ENCODE peak calls at places on chromosomes 6 and 20, in eight cellular contexts. T is Panc1; S is tibial nerve; E is CD4-positive, CD25-positive, alpha-beta regulatory T cell; X is mammary epithelial cell; R is neuronal stem cell; N is cardiac muscle cell; W is naive thymus-derived CD4-positive, alpha-beta T cell. C is an unnamed sample.

GRCh38 chr20:19889011-19889953 is 127.9 kb upstream of the NAA20 start:
- DNase-seq in T (no peak), E (no peak), X (peak; percentile 56), W (no peak), S (peak; percentile 40), R (no peak), N (peak; percentile 89), C (peak; percentile 90)

GRCh38 chr6:53796451-53796780 is 1.6 kb downstream of the LRRC1 start:
- DNase-seq in E (no peak), R (no peak), N (no peak), W (no peak), S (no peak), X (no peak), T (no peak), C (no peak)

GRCh38 chr20:61801857-61802442 is 263.7 kb downstream of the TAF4 start:
- DNase-seq in S (no peak), T (no peak), R (no peak), W (no peak), E (no peak), N (no peak), X (no peak), C (peak; percentile 83)

GRCh38 chr20:64230461-64231145 is 24.9 kb upstream of the PCMTD2 start:
- DNase-seq in W (no peak), X (no peak), E (no peak), S (no peak), T (no peak), N (no peak), R (no peak), C (no peak)

GRCh38 chr20:29878777-29879442 is 1378.6 kb upstream of the DEFB115 start:
- DNase-seq in W (no peak), X (no peak), S (no peak), E (no peak), N (no peak), R (no peak), T (no peak), C (peak; percentile 73)

GRCh38 chr6:46719099-46719498 is 16.1 kb downstream of the PLA2G7 start:
- DNase-seq in S (no peak), T (no peak), N (peak; percentile 10), R (no peak), W (no peak), E (no peak), X (peak; percentile 97), C (no peak)

GRCh38 chr6:63677282-63677681 is 41.7 kb downstream of the PHF3 start:
- DNase-seq in T (no peak), W (no peak), N (peak; percentile 43), E (no peak), X (no peak), S (no peak), R (no peak), C (no peak)

GRCh38 chr6:15096894-15097837 is 148.7 kb upstream of the JARID2 start:
- DNase-seq in X (peak; percentile 52), S (no peak), T (no peak), N (peak; percentile 31), E (no peak), W (no peak), R (no peak), C (no peak)

GRCh38 chr6:45021652-45022051 is 306.5 kb upstream of the RUNX2 start:
- DNase-seq in S (no peak), E (peak; percentile 10), T (no peak), R (no peak), X (no peak), N (peak; percentile 7), W (peak; percentile 28), C (peak; percentile 21)

GRCh38 chr6:63391203-63391970 is 71.6 kb upstream of the LGSN start:
- DNase-seq in S (no peak), X (no peak), R (no peak), N (no peak), E (no peak), W (no peak), T (no peak), C (no peak)

GRCh38 chr6:123074616-123075015 is 78.6 kb downstream of the CLVS2 start:
- DNase-seq in W (no peak), E (no peak), S (no peak), N (no peak), R (no peak), X (peak; percentile 54), T (no peak), C (no peak)

GRCh38 chr6:91087864-91088263 is 501.0 kb upstream of the MAP3K7 start:
- DNase-seq in N (no peak), T (no peak), S (no peak), R (peak; percentile 79), X (no peak), E (no peak), W (no peak), C (no peak)

GRCh38 chr6:167827062-167827587 is 414 bp downstream of the AFDN start:
- DNase-seq in R (no peak), S (no peak), N (peak; percentile 50), X (no peak), W (peak; percentile 5), T (no peak), E (no peak), C (peak; percentile 98)

GRCh38 chr20:24545168-24545567 is 75.7 kb downstream of the SYNDIG1 start:
- DNase-seq in N (no peak), T (no peak), R (no peak), W (no peak), X (no peak), S (no peak), E (no peak), C (no peak)

GRCh38 chr6:54515013-54515412 is 206.8 kb downstream of the TINAG start:
- DNase-seq in E (no peak), N (peak; percentile 1), S (no peak), W (no peak), T (no peak), R (no peak), X (peak; percentile 54), C (no peak)

GRCh38 chr20:17809714-17810631 is 110.2 kb downstream of the BANF2 start:
- DNase-seq in W (no peak), R (no peak), E (no peak), N (no peak), T (no peak), S (no peak), X (peak; percentile 56), C (no peak)

GRCh38 chr20:62235777-62236157 is 2.6 kb upstream of the OSBPL2 start:
- DNase-seq in X (no peak), R (no peak), N (no peak), E (no peak), W (no peak), S (no peak), T (no peak), C (no peak)

GRCh38 chr6:107655245-107655644 is 165.3 kb downstream of the SOBP start:
- DNase-seq in W (no peak), N (no peak), X (no peak), S (no peak), E (no peak), R (peak; percentile 47), T (no peak), C (no peak)

GRCh38 chr6:53546256-53546655 is 1.4 kb upstream of the GCLC start:
- DNase-seq in R (no peak), W (no peak), X (peak; percentile 48), T (no peak), E (no peak), S (no peak), N (no peak), C (peak; percentile 93)

DNA sequence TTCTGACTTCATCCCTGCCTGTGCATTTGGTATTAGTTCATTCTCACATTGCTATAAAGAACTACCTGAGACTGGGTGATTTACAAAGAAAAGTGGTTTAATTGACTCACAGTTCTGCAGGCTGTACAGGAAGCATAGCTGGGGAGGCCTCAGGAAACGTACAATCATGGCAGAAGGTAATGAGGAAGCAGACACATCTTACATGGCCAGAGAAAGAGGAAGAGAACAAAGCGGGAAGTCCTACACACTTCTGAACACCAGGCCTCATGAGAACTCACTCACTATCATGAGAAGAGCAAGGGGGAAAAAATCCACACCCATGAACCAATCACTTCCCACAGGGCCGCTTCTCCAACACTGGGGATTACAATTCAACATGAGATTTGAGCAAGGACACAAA is 303.9 kb downstream of the CBLN4 start:
- DNase-seq in E (no peak), W (no peak), R (no peak), N (no peak), S (no peak), X (no peak), T (no peak), C (no peak)
- H3K9me3 ChIP-seq in E (no peaks in the 10 kb centered on the region), W (no peaks in the 10 kb centered on the region), R (no peaks in the 10 kb centered on the region), N (no peaks in the 10 kb centered on the region), S (no peaks in the 10 kb centered on the region), X (no peaks in the 10 kb centered on the region), T (no peaks in the 10 kb centered on the region), C (peaks cover 4% of the 10 kb centered on the region)

GRCh38 chr6:22921831-22922230 is 352.5 kb downstream of the HDGFL1 start:
- DNase-seq in E (no peak), S (no peak), N (no peak), W (no peak), R (no peak), T (no peak), X (no peak), C (no peak)

GRCh38 chr6:22913612-22914011 is 344.2 kb downstream of the HDGFL1 start:
- DNase-seq in W (no peak), R (no peak), N (no peak), X (no peak), T (no peak), S (no peak), E (no peak), C (no peak)

DNA sequence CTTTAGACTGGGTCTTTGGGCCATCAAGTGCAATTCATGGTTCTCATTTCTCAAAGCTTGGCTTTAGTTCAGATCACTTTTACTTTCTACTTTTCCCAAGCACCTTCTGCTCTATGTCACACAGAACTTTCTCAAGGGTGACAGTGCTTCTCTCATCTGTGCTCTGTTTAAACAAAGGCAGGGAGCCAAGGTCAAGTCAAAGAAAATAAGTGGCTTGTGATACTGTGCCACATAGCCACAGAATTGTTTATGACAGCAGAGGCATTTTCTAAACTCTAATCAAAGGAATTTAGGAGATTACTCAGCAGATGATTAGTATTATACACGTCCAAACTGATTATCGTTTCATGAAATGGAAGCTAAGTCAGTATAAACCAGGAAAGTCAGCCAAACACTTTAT is 348.0 kb downstream of the HDGFL1 start:
- DNase-seq in N (no peak), X (no peak), W (no peak), S (no peak), T (no peak), E (no peak), R (no peak), C (no peak)
- H3K9me3 ChIP-seq in N (no peaks in the 10 kb centered on the region), X (no peaks in the 10 kb centered on the region), W (no peaks in the 10 kb centered on the region), S (no peaks in the 10 kb centered on the region), T (no peaks in the 10 kb centered on the region), E (no peaks in the 10 kb centered on the region), R (peaks cover 6% of the 10 kb centered on the region), C (no peaks in the 10 kb centered on the region)

GRCh38 chr6:170020041-170020583 is 268.7 kb downstream of the ERMARD start:
- DNase-seq in W (no peak), T (no peak), X (no peak), E (no peak), R (no peak), S (no peak), N (no peak), C (peak; percentile 42)
- H3K9me3 ChIP-seq in W (no peaks in the 10 kb centered on the region), T (no peaks in the 10 kb centered on the region), X (no peaks in the 10 kb centered on the region), E (no peaks in the 10 kb centered on the region), R (no peaks in the 10 kb centered on the region), S (peaks cover 7% of the 10 kb centered on the region), N (no peaks in the 10 kb centered on the region), C (no peaks in the 10 kb centered on the region)

DNA sequence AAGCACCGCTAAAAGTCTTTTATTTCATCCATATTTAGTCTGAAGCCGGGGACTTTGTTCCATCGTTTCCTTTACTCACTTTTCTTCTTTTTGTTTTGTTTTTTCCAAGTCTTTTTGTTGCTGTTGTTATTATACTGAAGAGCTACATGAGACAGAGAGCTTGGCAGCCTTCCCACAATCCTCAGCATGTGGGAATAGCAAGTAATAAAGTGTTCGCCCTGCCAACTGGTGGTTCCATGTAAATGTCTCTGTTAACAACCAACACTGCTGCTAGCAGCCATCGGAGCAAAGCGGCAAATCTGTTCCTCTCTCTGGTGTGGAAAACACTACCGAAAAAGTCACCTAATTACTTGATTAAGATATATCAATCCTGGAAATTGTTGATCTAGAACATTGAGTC is 437.8 kb upstream of the ID4 start:
- DNase-seq in W (no peak), S (peak; percentile 13), R (no peak), X (no peak), E (no peak), T (no peak), N (peak; percentile 42), C (no peak)
- H3K9me3 ChIP-seq in W (no peaks in the 10 kb centered on the region), S (peaks cover 23% of the 10 kb centered on the region), R (peaks cover 4% of the 10 kb centered on the region), X (peaks cover 3% of the 10 kb centered on the region), E (peaks cover 8% of the 10 kb centered on the region), T (no peaks in the 10 kb centered on the region), N (no peaks in the 10 kb centered on the region), C (peaks cover 4% of the 10 kb centered on the region)